ENCODE peak calls at places on chromosomes 11 and 22, in five cellular contexts. One of them, this sample, is unnamed.
A peak's percentile ranks its signal among the peaks of the same experiment; 100 is the strongest.

GRCh38 chr11:110711776-110712642 is at the start of gene ARHGAP20:
- DNase-seq in stimulated activated CD4-positive, alpha-beta T cell treated with anti-CD3 and anti-CD28 coated beads, Interleukin-12 subunit alpha, Interleukin-12 subunit beta, amount 100 ng/mL, for 48 hours: peak; percentile 19
- DNase-seq in naive B cell: peak; percentile 69
- DNase-seq in COR-L47: peak; percentile 48
- DNase-seq in esophagus squamous epithelium: no peak
- DNase-seq in this sample: no peak

GRCh38 chr11:818396-819128 is at the start of gene PNPLA2:
- DNase-seq in esophagus squamous epithelium: no peak
- DNase-seq in COR-L47: no peak
- DNase-seq in naive B cell: no peak
- DNase-seq in stimulated activated CD4-positive, alpha-beta T cell treated with anti-CD3 and anti-CD28 coated beads, Interleukin-12 subunit alpha, Interleukin-12 subunit beta, amount 100 ng/mL, for 48 hours: no peak
- DNase-seq in this sample: no peak

GRCh38 chr11:68338041-68338800 is 25.8 kb downstream of the LRP5 start:
- DNase-seq in stimulated activated CD4-positive, alpha-beta T cell treated with anti-CD3 and anti-CD28 coated beads, Interleukin-12 subunit alpha, Interleukin-12 subunit beta, amount 100 ng/mL, for 48 hours: no peak
- DNase-seq in COR-L47: no peak
- DNase-seq in esophagus squamous epithelium: no peak
- DNase-seq in naive B cell: no peak
- DNase-seq in this sample: no peak

GRCh38 chr11:83681944-83682644 is 395.9 kb upstream of the CCDC90B start:
- DNase-seq in COR-L47: peak; percentile 9
- DNase-seq in esophagus squamous epithelium: no peak
- DNase-seq in stimulated activated CD4-positive, alpha-beta T cell treated with anti-CD3 and anti-CD28 coated beads, Interleukin-12 subunit alpha, Interleukin-12 subunit beta, amount 100 ng/mL, for 48 hours: no peak
- DNase-seq in naive B cell: no peak
- DNase-seq in this sample: no peak

GRCh38 chr22:19130959-19131684 is at the start of gene TSSK2:
- DNase-seq in naive B cell: no peak
- DNase-seq in stimulated activated CD4-positive, alpha-beta T cell treated with anti-CD3 and anti-CD28 coated beads, Interleukin-12 subunit alpha, Interleukin-12 subunit beta, amount 100 ng/mL, for 48 hours: no peak
- DNase-seq in COR-L47: no peak
- DNase-seq in esophagus squamous epithelium: no peak
- DNase-seq in this sample: no peak

GRCh38 chr11:2747236-2748015 is 47.6 kb upstream of the KCNQ1OT1 start:
- DNase-seq in naive B cell: no peak
- DNase-seq in esophagus squamous epithelium: no peak
- DNase-seq in stimulated activated CD4-positive, alpha-beta T cell treated with anti-CD3 and anti-CD28 coated beads, Interleukin-12 subunit alpha, Interleukin-12 subunit beta, amount 100 ng/mL, for 48 hours: no peak
- DNase-seq in COR-L47: no peak
- DNase-seq in this sample: no peak

GRCh38 chr11:13292970-13293369 is 15.4 kb downstream of the BMAL1 start:
- DNase-seq in naive B cell: no peak
- DNase-seq in stimulated activated CD4-positive, alpha-beta T cell treated with anti-CD3 and anti-CD28 coated beads, Interleukin-12 subunit alpha, Interleukin-12 subunit beta, amount 100 ng/mL, for 48 hours: no peak
- DNase-seq in COR-L47: no peak
- DNase-seq in esophagus squamous epithelium: no peak
- DNase-seq in this sample: no peak

GRCh38 chr11:11396290-11397042 is 43.4 kb upstream of the CSNK2A3 start:
- DNase-seq in stimulated activated CD4-positive, alpha-beta T cell treated with anti-CD3 and anti-CD28 coated beads, Interleukin-12 subunit alpha, Interleukin-12 subunit beta, amount 100 ng/mL, for 48 hours: no peak
- DNase-seq in naive B cell: no peak
- DNase-seq in esophagus squamous epithelium: no peak
- DNase-seq in COR-L47: no peak
- DNase-seq in this sample: no peak

GRCh38 chr22:30396871-30397655 is at the start of gene SEC14L2:
- DNase-seq in stimulated activated CD4-positive, alpha-beta T cell treated with anti-CD3 and anti-CD28 coated beads, Interleukin-12 subunit alpha, Interleukin-12 subunit beta, amount 100 ng/mL, for 48 hours: peak; percentile 39
- DNase-seq in COR-L47: peak; percentile 38
- DNase-seq in esophagus squamous epithelium: no peak
- DNase-seq in naive B cell: peak; percentile 11
- DNase-seq in this sample: no peak

GRCh38 chr22:40586781-40587180 is 49.7 kb downstream of the MRTFA start:
- DNase-seq in COR-L47: no peak
- DNase-seq in stimulated activated CD4-positive, alpha-beta T cell treated with anti-CD3 and anti-CD28 coated beads, Interleukin-12 subunit alpha, Interleukin-12 subunit beta, amount 100 ng/mL, for 48 hours: no peak
- DNase-seq in esophagus squamous epithelium: no peak
- DNase-seq in naive B cell: no peak
- DNase-seq in this sample: no peak

GRCh38 chr11:123060265-123061000 is 1.5 kb downstream of the HSPA8 start:
- DNase-seq in COR-L47: no peak
- DNase-seq in esophagus squamous epithelium: no peak
- DNase-seq in stimulated activated CD4-positive, alpha-beta T cell treated with anti-CD3 and anti-CD28 coated beads, Interleukin-12 subunit alpha, Interleukin-12 subunit beta, amount 100 ng/mL, for 48 hours: no peak
- DNase-seq in naive B cell: no peak
- DNase-seq in this sample: peak; percentile 42

GRCh38 chr11:45666648-45667642 is 1.5 kb upstream of the CHST1 start:
- DNase-seq in stimulated activated CD4-positive, alpha-beta T cell treated with anti-CD3 and anti-CD28 coated beads, Interleukin-12 subunit alpha, Interleukin-12 subunit beta, amount 100 ng/mL, for 48 hours: no peak
- DNase-seq in naive B cell: no peak
- DNase-seq in esophagus squamous epithelium: no peak
- DNase-seq in COR-L47: no peak
- DNase-seq in this sample: no peak